ENCODE peak calls at places on chromosomes 4 and X, in nine cellular contexts. One of them, this sample, is unnamed.

GRCh38 chr4:102501176-102501634 is at the start of gene NFKB1:
- DNase-seq in HFFc6: peak; percentile 63
- DNase-seq in psoas muscle: peak; percentile 82
- DNase-seq in pancreas: peak; percentile 75
- DNase-seq in Calu3: peak; percentile 54
- DNase-seq in chondrocyte: peak; percentile 72
- DNase-seq in fibroblast of mammary gland: peak; percentile 77
- DNase-seq in CD8-positive, alpha-beta T cell: peak; percentile 78
- DNase-seq in AG04450: peak; percentile 50
- DNase-seq in this sample: peak; percentile 66

GRCh38 chrX:55715847-55716246 is 1.7 kb upstream of the RRAGB start:
- DNase-seq in chondrocyte: no peak
- DNase-seq in fibroblast of mammary gland: no peak
- DNase-seq in HFFc6: no peak
- DNase-seq in pancreas: no peak
- DNase-seq in AG04450: no peak
- DNase-seq in CD8-positive, alpha-beta T cell: no peak
- DNase-seq in psoas muscle: no peak
- DNase-seq in Calu3: no peak
- DNase-seq in this sample: no peak

GRCh38 chr4:184382189-184382846 is 92.0 kb downstream of the IRF2 start:
- DNase-seq in Calu3: no peak
- DNase-seq in pancreas: no peak
- DNase-seq in AG04450: no peak
- DNase-seq in psoas muscle: no peak
- DNase-seq in CD8-positive, alpha-beta T cell: no peak
- DNase-seq in fibroblast of mammary gland: no peak
- DNase-seq in chondrocyte: no peak
- DNase-seq in HFFc6: no peak
- DNase-seq in this sample: no peak

GRCh38 chr4:109432676-109433075 is 939 bp upstream of the SEC24B start:
- DNase-seq in psoas muscle: no peak
- DNase-seq in pancreas: no peak
- DNase-seq in chondrocyte: no peak
- DNase-seq in fibroblast of mammary gland: peak; percentile 74
- DNase-seq in AG04450: peak; percentile 39
- DNase-seq in HFFc6: peak; percentile 76
- DNase-seq in Calu3: no peak
- DNase-seq in CD8-positive, alpha-beta T cell: no peak
- DNase-seq in this sample: no peak

GRCh38 chrX:46326161-46326560 is 219.1 kb downstream of the ZNF674 start:
- DNase-seq in fibroblast of mammary gland: peak; percentile 27
- DNase-seq in chondrocyte: no peak
- DNase-seq in pancreas: no peak
- DNase-seq in HFFc6: no peak
- DNase-seq in AG04450: no peak
- DNase-seq in CD8-positive, alpha-beta T cell: no peak
- DNase-seq in Calu3: no peak
- DNase-seq in psoas muscle: no peak
- DNase-seq in this sample: no peak

GRCh38 chr4:60129740-60130139 is 1070.4 kb upstream of the ADGRL3 start:
- DNase-seq in chondrocyte: no peak
- DNase-seq in CD8-positive, alpha-beta T cell: no peak
- DNase-seq in AG04450: no peak
- DNase-seq in psoas muscle: no peak
- DNase-seq in Calu3: no peak
- DNase-seq in HFFc6: no peak
- DNase-seq in fibroblast of mammary gland: no peak
- DNase-seq in pancreas: no peak
- DNase-seq in this sample: no peak

GRCh38 chrX:75989806-75990590 is 182.9 kb upstream of the PBDC1 start:
- DNase-seq in fibroblast of mammary gland: no peak
- DNase-seq in Calu3: no peak
- DNase-seq in pancreas: no peak
- DNase-seq in CD8-positive, alpha-beta T cell: no peak
- DNase-seq in AG04450: no peak
- DNase-seq in chondrocyte: no peak
- DNase-seq in HFFc6: no peak
- DNase-seq in psoas muscle: no peak
- DNase-seq in this sample: no peak

GRCh38 chr4:56870927-56871326 is 36.8 kb upstream of the REST start:
- DNase-seq in chondrocyte: no peak
- DNase-seq in psoas muscle: no peak
- DNase-seq in HFFc6: peak; percentile 2
- DNase-seq in CD8-positive, alpha-beta T cell: no peak
- DNase-seq in fibroblast of mammary gland: peak; percentile 58
- DNase-seq in Calu3: no peak
- DNase-seq in AG04450: peak; percentile 26
- DNase-seq in pancreas: no peak
- DNase-seq in this sample: no peak

GRCh38 chr4:39526810-39527295 is 386 bp downstream of the UGDH start:
- DNase-seq in fibroblast of mammary gland: no peak
- DNase-seq in AG04450: no peak
- DNase-seq in pancreas: no peak
- DNase-seq in psoas muscle: no peak
- DNase-seq in chondrocyte: no peak
- DNase-seq in Calu3: no peak
- DNase-seq in HFFc6: no peak
- DNase-seq in CD8-positive, alpha-beta T cell: no peak
- DNase-seq in this sample: no peak

GRCh38 chr4:95165926-95166524 is 382.7 kb downstream of the UNC5C start:
- DNase-seq in fibroblast of mammary gland: peak; percentile 72
- DNase-seq in Calu3: peak; percentile 24
- DNase-seq in CD8-positive, alpha-beta T cell: peak; percentile 15
- DNase-seq in chondrocyte: no peak
- DNase-seq in pancreas: no peak
- DNase-seq in psoas muscle: no peak
- DNase-seq in AG04450: peak; percentile 33
- DNase-seq in HFFc6: peak; percentile 62
- DNase-seq in this sample: no peak

GRCh38 chr4:38470708-38471262 is 193.2 kb upstream of the KLF3 start:
- DNase-seq in HFFc6: no peak
- DNase-seq in pancreas: no peak
- DNase-seq in fibroblast of mammary gland: peak; percentile 11
- DNase-seq in CD8-positive, alpha-beta T cell: no peak
- DNase-seq in chondrocyte: no peak
- DNase-seq in AG04450: no peak
- DNase-seq in Calu3: no peak
- DNase-seq in psoas muscle: no peak
- DNase-seq in this sample: no peak

GRCh38 chr4:126604273-126604867 is 1028.4 kb upstream of the INTU start:
- DNase-seq in fibroblast of mammary gland: peak; percentile 62
- DNase-seq in pancreas: no peak
- DNase-seq in Calu3: peak; percentile 23
- DNase-seq in chondrocyte: no peak
- DNase-seq in AG04450: peak; percentile 21
- DNase-seq in psoas muscle: no peak
- DNase-seq in HFFc6: peak; percentile 18
- DNase-seq in CD8-positive, alpha-beta T cell: no peak
- DNase-seq in this sample: no peak

GRCh38 chrX:1072637-1073377 is 139.6 kb downstream of the CRLF2 start:
- DNase-seq in psoas muscle: no peak
- DNase-seq in fibroblast of mammary gland: no peak
- DNase-seq in AG04450: no peak
- DNase-seq in CD8-positive, alpha-beta T cell: no peak
- DNase-seq in chondrocyte: no peak
- DNase-seq in Calu3: no peak
- DNase-seq in pancreas: no peak
- DNase-seq in HFFc6: no peak
- DNase-seq in this sample: no peak

GRCh38 chrX:151901821-151902220 is 10.9 kb upstream of the MAGEA4 start:
- DNase-seq in AG04450: no peak
- DNase-seq in CD8-positive, alpha-beta T cell: no peak
- DNase-seq in fibroblast of mammary gland: peak; percentile 55
- DNase-seq in psoas muscle: no peak
- DNase-seq in Calu3: no peak
- DNase-seq in HFFc6: peak; percentile 0
- DNase-seq in chondrocyte: no peak
- DNase-seq in pancreas: no peak
- DNase-seq in this sample: no peak
- TF ChIP-seq CTCF in AG04450: no peak
- TF ChIP-seq CTCF in CD8-positive, alpha-beta T cell: no peak
- TF ChIP-seq CTCF in fibroblast of mammary gland: no peak
- TF ChIP-seq CTCF in psoas muscle: no peak
- TF ChIP-seq CTCF in Calu3: no peak
- TF ChIP-seq CTCF in HFFc6: no peak
- TF ChIP-seq CTCF in chondrocyte: no peak
- TF ChIP-seq CTCF in pancreas: no peak
- TF ChIP-seq CTCF in this sample: no peak

GRCh38 chrX:19625612-19626011 is 110.3 kb upstream of the MAP3K15 start:
- DNase-seq in HFFc6: no peak
- DNase-seq in psoas muscle: no peak
- DNase-seq in Calu3: no peak
- DNase-seq in chondrocyte: no peak
- DNase-seq in CD8-positive, alpha-beta T cell: peak; percentile 17
- DNase-seq in fibroblast of mammary gland: peak; percentile 9
- DNase-seq in AG04450: no peak
- DNase-seq in pancreas: no peak
- DNase-seq in this sample: no peak

GRCh38 chrX:19628006-19628575 is 112.8 kb upstream of the MAP3K15 start:
- DNase-seq in Calu3: no peak
- DNase-seq in pancreas: no peak
- DNase-seq in HFFc6: peak; percentile 6
- DNase-seq in chondrocyte: no peak
- DNase-seq in CD8-positive, alpha-beta T cell: no peak
- DNase-seq in AG04450: no peak
- DNase-seq in psoas muscle: no peak
- DNase-seq in fibroblast of mammary gland: no peak
- DNase-seq in this sample: no peak

GRCh38 chrX:19626230-19626629 is 110.9 kb upstream of the MAP3K15 start:
- DNase-seq in pancreas: no peak
- DNase-seq in CD8-positive, alpha-beta T cell: no peak
- DNase-seq in fibroblast of mammary gland: no peak
- DNase-seq in chondrocyte: no peak
- DNase-seq in AG04450: no peak
- DNase-seq in Calu3: no peak
- DNase-seq in psoas muscle: no peak
- DNase-seq in HFFc6: no peak
- DNase-seq in this sample: no peak

GRCh38 chrX:19627533-19627932 is 112.2 kb upstream of the MAP3K15 start:
- DNase-seq in fibroblast of mammary gland: peak; percentile 31
- DNase-seq in CD8-positive, alpha-beta T cell: no peak
- DNase-seq in HFFc6: no peak
- DNase-seq in chondrocyte: no peak
- DNase-seq in AG04450: no peak
- DNase-seq in pancreas: no peak
- DNase-seq in Calu3: no peak
- DNase-seq in psoas muscle: no peak
- DNase-seq in this sample: no peak

DNA sequence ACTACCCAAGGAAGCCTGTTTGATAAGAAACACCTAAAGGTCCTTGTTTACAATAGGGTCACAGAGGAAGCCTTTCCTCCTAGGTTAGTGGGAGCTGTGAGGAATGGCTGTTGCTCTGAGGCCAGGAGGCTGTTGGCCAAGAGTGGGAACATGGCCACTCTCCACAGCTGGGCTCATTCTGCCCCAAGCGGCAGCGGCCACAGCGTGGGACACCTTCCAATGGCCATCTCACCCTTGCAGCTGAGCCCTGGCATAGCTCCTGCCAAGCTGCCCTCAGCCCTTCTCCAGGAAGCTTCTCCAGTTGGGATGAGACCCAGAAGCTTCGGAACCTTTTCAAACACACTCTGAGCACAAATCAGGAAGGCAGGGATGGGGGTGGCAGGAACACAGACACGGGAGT is 111.8 kb upstream of the MAP3K15 start:
- DNase-seq in HFFc6: no peak
- DNase-seq in psoas muscle: peak; percentile 75
- DNase-seq in Calu3: no peak
- DNase-seq in CD8-positive, alpha-beta T cell: no peak
- DNase-seq in chondrocyte: no peak
- DNase-seq in AG04450: no peak
- DNase-seq in pancreas: no peak
- DNase-seq in fibroblast of mammary gland: peak; percentile 5
- DNase-seq in this sample: no peak
- TF ChIP-seq CTCF in HFFc6: no peak
- TF ChIP-seq CTCF in psoas muscle: peak; percentile 15
- TF ChIP-seq CTCF in Calu3: no peak
- TF ChIP-seq CTCF in CD8-positive, alpha-beta T cell: no peak
- TF ChIP-seq CTCF in chondrocyte: no peak
- TF ChIP-seq CTCF in AG04450: no peak
- TF ChIP-seq CTCF in pancreas: no peak
- TF ChIP-seq CTCF in fibroblast of mammary gland: peak; percentile 3
- TF ChIP-seq CTCF in this sample: no peak

DNA sequence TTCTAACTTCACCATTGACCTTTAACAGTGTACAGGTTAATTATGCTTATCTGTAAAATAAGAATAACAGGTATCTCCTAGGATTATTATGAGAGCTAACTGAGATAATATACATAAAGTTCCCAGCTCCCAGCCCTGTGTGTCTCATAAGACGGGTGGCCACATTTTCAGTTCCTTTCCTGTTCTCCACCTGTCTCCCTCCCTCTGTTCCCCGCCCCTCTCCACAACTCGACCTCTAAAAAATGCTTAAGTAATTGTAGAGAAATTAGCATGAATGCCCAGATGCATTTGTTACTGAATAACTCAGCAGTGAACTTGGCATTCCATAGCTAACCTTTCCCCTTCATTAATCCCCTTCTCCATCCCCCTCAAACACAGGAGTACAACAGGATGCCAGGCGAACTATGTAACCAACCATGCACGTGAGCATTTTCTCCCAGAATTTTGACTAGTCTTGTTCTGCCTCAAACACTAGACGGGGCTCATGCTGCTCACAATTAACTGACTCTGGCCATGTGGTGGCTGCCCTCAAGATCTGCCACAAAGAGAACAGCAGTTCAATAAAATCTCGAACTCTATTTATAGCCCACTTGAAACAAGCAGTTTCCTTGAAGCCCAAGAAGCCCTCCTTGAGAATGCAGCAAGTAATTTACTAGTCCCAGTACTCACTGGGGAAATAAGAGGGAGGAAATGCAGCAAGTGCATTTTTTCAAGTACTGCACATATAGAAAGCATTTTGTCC is 351.2 kb downstream of the ARHGAP24 start:
- DNase-seq in CD8-positive, alpha-beta T cell: no peak
- DNase-seq in chondrocyte: no peak
- DNase-seq in AG04450: peak; percentile 33
- DNase-seq in HFFc6: peak; percentile 83
- DNase-seq in fibroblast of mammary gland: peak; percentile 45
- DNase-seq in Calu3: peak; percentile 67
- DNase-seq in psoas muscle: no peak
- DNase-seq in pancreas: no peak
- DNase-seq in this sample: no peak
- TF ChIP-seq CTCF in CD8-positive, alpha-beta T cell: no peak
- TF ChIP-seq CTCF in chondrocyte: peak; percentile 74
- TF ChIP-seq CTCF in AG04450: peak; percentile 29
- TF ChIP-seq CTCF in HFFc6: peak; percentile 60
- TF ChIP-seq CTCF in fibroblast of mammary gland: no peak
- TF ChIP-seq CTCF in Calu3: no peak
- TF ChIP-seq CTCF in psoas muscle: no peak
- TF ChIP-seq CTCF in pancreas: no peak
- TF ChIP-seq CTCF in this sample: no peak

DNA sequence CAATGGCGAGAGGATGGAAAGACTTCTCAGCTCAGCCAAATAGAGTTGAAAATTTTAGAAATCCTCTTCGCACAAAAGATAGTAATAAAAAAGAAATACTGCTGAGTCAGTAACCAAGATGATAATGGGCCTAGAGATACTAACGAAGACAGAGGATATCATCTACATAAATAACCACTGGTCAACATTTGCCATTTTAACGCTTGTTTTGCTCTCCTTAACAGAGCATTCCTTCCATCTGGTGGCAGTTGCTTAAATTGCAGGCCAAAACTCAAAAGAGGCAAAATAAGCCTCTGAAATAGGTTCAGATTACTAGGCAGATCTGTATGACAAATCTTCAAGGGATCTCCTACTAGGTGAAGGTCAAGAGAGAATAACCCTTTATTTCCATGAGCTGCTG is 51.7 kb upstream of the MCF2 start:
- DNase-seq in chondrocyte: no peak
- DNase-seq in fibroblast of mammary gland: peak; percentile 29
- DNase-seq in HFFc6: peak; percentile 27
- DNase-seq in Calu3: peak; percentile 5
- DNase-seq in CD8-positive, alpha-beta T cell: no peak
- DNase-seq in psoas muscle: no peak
- DNase-seq in pancreas: no peak
- DNase-seq in AG04450: no peak
- DNase-seq in this sample: no peak
- TF ChIP-seq CTCF in chondrocyte: peak; percentile 74
- TF ChIP-seq CTCF in fibroblast of mammary gland: peak; percentile 57
- TF ChIP-seq CTCF in HFFc6: peak; percentile 71
- TF ChIP-seq CTCF in Calu3: no peak
- TF ChIP-seq CTCF in CD8-positive, alpha-beta T cell: no peak
- TF ChIP-seq CTCF in psoas muscle: peak; percentile 18
- TF ChIP-seq CTCF in pancreas: no peak
- TF ChIP-seq CTCF in AG04450: peak; percentile 57
- TF ChIP-seq CTCF in this sample: peak; percentile 47